ENCODE peak calls at places on chromosomes 2 and 18, in nine cellular contexts. S is stimulated activated CD4-positive, alpha-beta T cell treated with anti-CD3 and anti-CD28 coated beads, Interleukin-12 subunit alpha, Interleukin-12 subunit beta, amount 100 ng/mL, for 4 hours; W is NCI-H2227 treated with DMSO at 0.1 percent for 48 hours; F is effector memory CD8-positive, alpha-beta T cell; P is stimulated activated CD8-positive, alpha-beta memory T cell treated with anti-CD3 and anti-CD28 coated beads, Interleukin-2, amount 100 ng/mL, for 1 hour; Q is GM23338; Z is HCT116; M is central memory CD4-positive, alpha-beta T cell; O is activated gamma-delta T cell. N is an unnamed sample.

GRCh38 chr2:223669453-223670225 is 67.5 kb upstream of the SCG2 start:
- DNase-seq in S (no peak), W (no peak), F (no peak), P (no peak), Q (no peak), Z (no peak), M (no peak), O (no peak), N (no peak)

GRCh38 chr2:223093436-223093839 is 41.4 kb downstream of the KCNE4 start:
- DNase-seq in S (no peak), W (no peak), F (no peak), P (no peak), Q (no peak), Z (no peak), M (no peak), O (no peak), N (peak; percentile 82)

GRCh38 chr2:12317853-12318426 is 398.8 kb upstream of the TRIB2 start:
- DNase-seq in S (no peak), W (no peak), F (no peak), P (no peak), Q (no peak), Z (no peak), M (no peak), O (no peak), N (peak; percentile 81)

GRCh38 chr2:165239230-165239629 is at the start of gene SCN2A:
- DNase-seq in S (no peak), W (peak; percentile 84), F (no peak), P (no peak), Q (peak; percentile 73), Z (peak; percentile 47), M (no peak), O (no peak), N (peak; percentile 13)

GRCh38 chr2:172283476-172283875 is 143.9 kb upstream of the ITGA6 start:
- DNase-seq in S (no peak), W (no peak), F (no peak), P (no peak), Q (no peak), Z (no peak), M (no peak), O (no peak), N (no peak)

GRCh38 chr2:19098467-19099160 is 259.8 kb downstream of the OSR1 start:
- DNase-seq in S (no peak), W (no peak), F (no peak), P (no peak), Q (no peak), Z (no peak), M (no peak), O (no peak), N (no peak)

GRCh38 chr18:76827205-76827885 is 5.0 kb downstream of the ZNF236 start:
- DNase-seq in S (no peak), W (no peak), F (no peak), P (no peak), Q (no peak), Z (no peak), M (no peak), O (no peak), N (no peak)

GRCh38 chr2:135999899-136000298 is 14.5 kb upstream of the DARS1 start:
- DNase-seq in S (no peak), W (no peak), F (no peak), P (no peak), Q (no peak), Z (no peak), M (no peak), O (no peak), N (no peak)

GRCh38 chr2:227186751-227187150 is 22.3 kb downstream of the COL4A3 start:
- DNase-seq in S (no peak), W (no peak), F (no peak), P (no peak), Q (no peak), Z (no peak), M (no peak), O (no peak), N (no peak)

GRCh38 chr2:237440819-237441281 is 26.9 kb upstream of the COL6A3 start:
- DNase-seq in S (peak; percentile 37), W (no peak), F (no peak), P (no peak), Q (no peak), Z (no peak), M (no peak), O (no peak), N (no peak)

GRCh38 chr2:174666786-174667369 is 69.3 kb upstream of the WIPF1 start:
- DNase-seq in S (no peak), W (no peak), F (no peak), P (no peak), Q (no peak), Z (no peak), M (no peak), O (no peak), N (no peak)

GRCh38 chr2:185811580-185811979 is 73.0 kb downstream of the FSIP2 start:
- DNase-seq in S (no peak), W (no peak), F (no peak), P (no peak), Q (peak; percentile 48), Z (no peak), M (no peak), O (no peak), N (no peak)

GRCh38 chr2:89831686-89832498 is 1140.4 kb downstream of the RPIA start:
- DNase-seq in S (no peak), W (no peak), F (no peak), P (no peak), Q (no peak), Z (no peak), M (no peak), O (no peak), N (no peak)

GRCh38 chr2:141331127-141331526 is 799.7 kb downstream of the LRP1B start:
- DNase-seq in S (no peak), W (no peak), F (no peak), P (no peak), Q (no peak), Z (no peak), M (no peak), O (no peak), N (peak; percentile 56)

N was measured in GM04504.